ENCODE peak calls at places on chromosomes 3 and 15, in six cellular contexts. K, N, Y, W, O and Z are unnamed samples.

GRCh38 chr3:149771652-149772271 is 19.5 kb upstream of the COMMD2 start:
- DNase-seq in W (peak), O (peak), K (peak), Y (peak), N (no peak), Z (no peak)

GRCh38 chr3:37028329-37028728 is 35.0 kb downstream of the MLH1 start:
- DNase-seq in O (no peak), Y (no peak), W (no peak), N (no peak), K (no peak), Z (no peak)

GRCh38 chr3:114121996-114122709 is 56.7 kb downstream of the DRD3 start:
- DNase-seq in O (no peak), K (no peak), Y (peak), N (no peak), W (peak), Z (no peak)

GRCh38 chr15:59258317-59258716 is 51.7 kb downstream of the LDHAL6B start:
- DNase-seq in O (no peak), K (no peak), W (no peak), Y (no peak), N (no peak), Z (no peak)

GRCh38 chr3:163773136-163773535 is 1305.2 kb downstream of the SI start:
- DNase-seq in Y (no peak), K (no peak), W (no peak), N (no peak), O (no peak), Z (no peak)

GRCh38 chr3:13616359-13616758 is 67.4 kb downstream of the FBLN2 start:
- DNase-seq in N (no peak), K (no peak), W (no peak), O (no peak), Y (no peak), Z (no peak)

GRCh38 chr15:49135893-49136292 is 19.5 kb downstream of the COPS2 start:
- DNase-seq in N (no peak), Y (peak), O (no peak), K (no peak), W (no peak), Z (no peak)

GRCh38 chr3:192122832-192123594 is 604.3 kb downstream of the FGF12 start:
- DNase-seq in Y (no peak), N (no peak), O (no peak), W (no peak), K (no peak), Z (no peak)

GRCh38 chr3:59978979-59979378 is 929.2 kb upstream of the CFAP20DC start:
- DNase-seq in W (no peak), N (no peak), Y (no peak), K (no peak), O (no peak), Z (no peak)